ENCODE peak calls at places on chromosomes 1 and 21, in six cellular contexts. N is CD4-positive, alpha-beta T cell; S is small intestine; G is KG1; C is RCC 7860; B is tibial artery. D is an unnamed sample.

GRCh38 chr1:213982814-213983588 is 4.8 kb upstream of the PROX1 start:
- DNase-seq in S (no peak), G (no peak), N (no peak), B (no peak), C (no peak), D (no peak)

GRCh38 chr21:32207096-32207716 is 71.6 kb downstream of the MIS18A start:
- DNase-seq in B (no peak), S (no peak), N (no peak), C (no peak), G (no peak), D (no peak)

GRCh38 chr1:6275826-6276764 is 15.2 kb upstream of the GPR153 start:
- DNase-seq in G (no peak), C (no peak), N (no peak), S (no peak), B (peak), D (no peak)

GRCh38 chr1:76625887-76626286 is 241.4 kb upstream of the ST6GALNAC5 start:
- DNase-seq in C (no peak), G (no peak), N (no peak), S (no peak), B (no peak), D (no peak)

GRCh38 chr1:57353589-57353988 is 70.3 kb downstream of the DAB1 start:
- DNase-seq in G (no peak), C (no peak), B (no peak), N (no peak), S (no peak), D (no peak)

GRCh38 chr1:55235722-55236121 is 20.6 kb upstream of the USP24 start:
- DNase-seq in S (peak), G (no peak), C (peak), B (no peak), N (no peak), D (no peak)

GRCh38 chr1:237287876-237288517 is 246.0 kb downstream of the RYR2 start:
- DNase-seq in G (no peak), S (no peak), B (no peak), N (no peak), C (no peak), D (no peak)

GRCh38 chr1:115282825-115283224 is 55.2 kb downstream of the NGF start:
- DNase-seq in C (no peak), B (peak), S (no peak), N (no peak), G (no peak), D (no peak)

GRCh38 chr1:173476664-173477285 is 360 bp upstream of the PRDX6 start:
- DNase-seq in N (peak), G (peak), C (peak), B (peak), S (peak), D (peak)

GRCh38 chr1:188689542-188689941 is 1788.1 kb downstream of the BRINP3 start:
- DNase-seq in N (no peak), G (no peak), C (no peak), S (no peak), B (no peak), D (no peak)

GRCh38 chr1:116902718-116903390 is 6.9 kb upstream of the PTGFRN start:
- DNase-seq in B (no peak), S (no peak), N (no peak), G (no peak), C (no peak), D (no peak)

GRCh38 chr1:30322859-30323257 is 400.5 kb downstream of the MATN1 start:
- DNase-seq in S (no peak), N (no peak), B (no peak), C (no peak), G (no peak), D (no peak)

GRCh38 chr1:241460098-241460873 is 59.3 kb downstream of the FH start:
- DNase-seq in S (no peak), N (no peak), G (no peak), B (no peak), C (no peak), D (no peak)

GRCh38 chr1:31029031-31029430 is 36.5 kb downstream of the PUM1 start:
- DNase-seq in G (no peak), S (no peak), B (no peak), C (no peak), N (no peak), D (no peak)

GRCh38 chr1:171943973-171944561 is 102.8 kb downstream of the DNM3 start:
- DNase-seq in N (no peak), C (no peak), G (no peak), S (no peak), B (no peak), D (no peak)

GRCh38 chr1:3609769-3610157 is 1.5 kb downstream of the MEGF6 start:
- DNase-seq in N (no peak), B (no peak), G (no peak), C (no peak), S (no peak), D (no peak)

GRCh38 chr1:84145051-84145450 is 980 bp downstream of the PRKACB start:
- DNase-seq in N (no peak), C (no peak), G (no peak), S (peak), B (no peak), D (no peak)

GRCh38 chr1:238811211-238811610 is 575.2 kb upstream of the CHRM3 start:
- DNase-seq in B (no peak), S (no peak), C (no peak), G (no peak), N (no peak), D (no peak)

GRCh38 chr1:29984107-29984506 is 739.3 kb downstream of the MATN1 start:
- DNase-seq in G (no peak), S (no peak), B (no peak), N (no peak), C (no peak), D (no peak)

GRCh38 chr21:41504030-41504429 is 3.9 kb downstream of the TMPRSS2 start:
- DNase-seq in N (no peak), G (no peak), S (peak), C (no peak), B (no peak), D (no peak)

GRCh38 chr1:168428063-168428731 is 115.6 kb downstream of the XCL2 start:
- DNase-seq in S (no peak), C (no peak), N (no peak), G (no peak), B (no peak), D (no peak)